ENCODE peak calls at places on chromosome 11, in nine cellular contexts. N is nephron progenitor cell; G is AG08396; I is tibial nerve; S is activated CD4-positive, CD25-positive, alpha-beta regulatory T cell treated with anti-CD3 and anti-CD28 coated beads, Interleukin-2, amount 50 U/mL, for 16 hours; F is AG09319; C is iPS-NIHi11; P is NCI-H774; A is T-helper 2 cell. W is an unnamed sample.

GRCh38 chr11:130102457-130103249 is 33.0 kb downstream of the APLP2 start:
- DNase-seq in I (no peak), N (no peak), F (no peak), P (no peak), C (no peak), A (no peak), S (no peak), G (no peak), W (no peak)

GRCh38 chr11:31000412-31000811 is 369.1 kb downstream of the DCDC1 start:
- DNase-seq in N (no peak), C (no peak), S (no peak), I (no peak), G (no peak), P (no peak), F (no peak), A (no peak), W (no peak)

GRCh38 chr11:77071671-77072605 is 5.2 kb downstream of the CAPN5 start:
- DNase-seq in P (no peak), S (no peak), N (no peak), I (no peak), G (no peak), F (no peak), A (no peak), C (no peak), W (peak)

GRCh38 chr11:126403658-126404057 is 48.2 kb downstream of the ST3GAL4 start:
- DNase-seq in N (no peak), G (no peak), F (no peak), I (no peak), A (no peak), C (no peak), S (no peak), P (no peak), W (no peak)

GRCh38 chr11:63553759-63554158 is 9.4 kb downstream of the PLAAT2 start:
- DNase-seq in N (no peak), I (no peak), P (no peak), C (no peak), A (peak), F (no peak), G (no peak), S (no peak), W (peak)

GRCh38 chr11:32438883-32439487 is 3.6 kb upstream of the WT1 start:
- DNase-seq in A (no peak), P (no peak), G (no peak), C (peak), N (peak), S (no peak), F (no peak), I (no peak), W (no peak)

GRCh38 chr11:62538470-62539237 is 8.0 kb downstream of the AHNAK start:
- DNase-seq in G (no peak), F (no peak), S (no peak), I (no peak), N (no peak), P (peak), A (no peak), C (no peak), W (peak)

GRCh38 chr11:93733474-93733873 is 7.8 kb downstream of the TAF1D start:
- DNase-seq in S (no peak), C (no peak), N (no peak), P (no peak), G (no peak), F (no peak), A (no peak), I (no peak), W (no peak)

GRCh38 chr11:16607675-16608644 is 130.5 kb upstream of the C11orf58 start:
- DNase-seq in N (peak), I (peak), A (no peak), F (no peak), S (no peak), C (peak), P (peak), G (peak), W (peak)

GRCh38 chr11:12243511-12243910 is 133.1 kb downstream of the MICAL2 start:
- DNase-seq in G (no peak), N (no peak), A (no peak), I (no peak), P (peak), C (no peak), S (no peak), F (no peak), W (no peak)

GRCh38 chr11:38791346-38791961 is 2193.4 kb upstream of the RAG2 start:
- DNase-seq in P (peak), C (peak), G (peak), F (peak), S (no peak), I (no peak), N (peak), A (no peak), W (peak)

GRCh38 chr11:122814401-122814800 is 23.9 kb upstream of the CRTAM start:
- DNase-seq in G (no peak), F (no peak), A (no peak), C (no peak), N (no peak), P (no peak), S (no peak), I (no peak), W (no peak)

GRCh38 chr11:83508804-83509203 is 222.6 kb upstream of the CCDC90B start:
- DNase-seq in N (no peak), G (no peak), P (peak), I (no peak), A (no peak), C (no peak), S (no peak), F (no peak), W (no peak)

GRCh38 chr11:13682212-13682611 is 13.7 kb downstream of the FAR1 start:
- DNase-seq in I (no peak), N (no peak), F (no peak), G (no peak), S (no peak), C (no peak), P (no peak), A (no peak), W (no peak)

GRCh38 chr11:36492724-36493304 is 17.3 kb downstream of the TRAF6 start:
- DNase-seq in N (no peak), F (no peak), A (no peak), C (peak), G (peak), P (peak), S (no peak), I (no peak), W (peak)

GRCh38 chr11:33317662-33318061 is 60.5 kb downstream of the HIPK3 start:
- DNase-seq in F (no peak), P (no peak), A (no peak), N (no peak), C (no peak), G (no peak), S (no peak), I (no peak), W (no peak)

GRCh38 chr11:108199446-108200321 is 22.8 kb downstream of the NPAT start:
- DNase-seq in S (peak), A (no peak), C (no peak), G (peak), P (no peak), I (no peak), F (no peak), N (no peak), W (no peak)

W was measured in colonic mucosa.